ENCODE peak calls at places on chromosomes 12 and 14, in ten cellular contexts. P is foreskin fibroblast, D is fibroblast of pulmonary artery, L is uterus, S is Peyer's patch, K is WTC11, N is NB4, R is HFF-Myc, V is esophagus muscularis mucosa, M is GM12865. E is an unnamed sample.

GRCh38 chr12:88566430-88566829 is 13.8 kb downstream of the KITLG start:
- DNase-seq in P (no peak), S (no peak), L (no peak), R (no peak), V (no peak), N (no peak), K (no peak), M (no peak), D (peak; percentile 55), E (no peak)

GRCh38 chr12:24909667-24910066 is 39.2 kb downstream of the BCAT1 start:
- DNase-seq in M (no peak), D (peak; percentile 87), P (peak; percentile 93), V (no peak), S (peak; percentile 59), L (no peak), R (peak; percentile 76), K (no peak), N (no peak), E (no peak)

GRCh38 chr14:56903304-56904021 is 93.2 kb upstream of the OTX2 start:
- DNase-seq in L (no peak), P (no peak), R (no peak), N (no peak), V (no peak), D (no peak), M (no peak), S (no peak), K (no peak), E (no peak)

GRCh38 chr12:31317471-31318397 is 8.2 kb downstream of the SINHCAF start:
- DNase-seq in V (no peak), K (no peak), M (no peak), N (peak; percentile 32), D (peak; percentile 33), R (no peak), P (no peak), S (no peak), L (no peak), E (no peak)

GRCh38 chr12:121788176-121788818 is 5.2 kb downstream of the RHOF start:
- DNase-seq in D (no peak), L (no peak), M (no peak), S (peak; percentile 71), V (no peak), R (no peak), N (no peak), P (no peak), K (no peak), E (no peak)

GRCh38 chr12:113961921-113962710 is 4.0 kb downstream of the RBM19 start:
- DNase-seq in V (no peak), K (no peak), S (no peak), R (peak; percentile 25), L (no peak), N (peak; percentile 88), M (peak; percentile 76), P (peak; percentile 75), D (peak; percentile 54), E (no peak)

GRCh38 chr14:24224618-24225071 is 7.5 kb downstream of the NEDD8 start:
- DNase-seq in P (peak; percentile 58), S (no peak), D (peak; percentile 97), K (no peak), R (no peak), V (no peak), M (no peak), L (no peak), N (no peak), E (no peak)

GRCh38 chr12:65911321-65911720 is 87.0 kb downstream of the HMGA2 start:
- DNase-seq in P (peak; percentile 80), R (no peak), D (peak; percentile 56), M (no peak), L (no peak), S (peak; percentile 65), K (no peak), N (no peak), V (no peak), E (no peak)

GRCh38 chr12:3321881-3322280 is 169.1 kb upstream of the PRMT8 start:
- DNase-seq in D (no peak), N (no peak), S (no peak), R (no peak), V (no peak), K (no peak), P (no peak), L (no peak), M (no peak), E (no peak)

GRCh38 chr12:14548609-14549008 is 19.1 kb downstream of the PLBD1 start:
- DNase-seq in P (no peak), D (no peak), N (no peak), S (no peak), M (no peak), R (no peak), V (no peak), L (no peak), K (no peak), E (no peak)

DNA sequence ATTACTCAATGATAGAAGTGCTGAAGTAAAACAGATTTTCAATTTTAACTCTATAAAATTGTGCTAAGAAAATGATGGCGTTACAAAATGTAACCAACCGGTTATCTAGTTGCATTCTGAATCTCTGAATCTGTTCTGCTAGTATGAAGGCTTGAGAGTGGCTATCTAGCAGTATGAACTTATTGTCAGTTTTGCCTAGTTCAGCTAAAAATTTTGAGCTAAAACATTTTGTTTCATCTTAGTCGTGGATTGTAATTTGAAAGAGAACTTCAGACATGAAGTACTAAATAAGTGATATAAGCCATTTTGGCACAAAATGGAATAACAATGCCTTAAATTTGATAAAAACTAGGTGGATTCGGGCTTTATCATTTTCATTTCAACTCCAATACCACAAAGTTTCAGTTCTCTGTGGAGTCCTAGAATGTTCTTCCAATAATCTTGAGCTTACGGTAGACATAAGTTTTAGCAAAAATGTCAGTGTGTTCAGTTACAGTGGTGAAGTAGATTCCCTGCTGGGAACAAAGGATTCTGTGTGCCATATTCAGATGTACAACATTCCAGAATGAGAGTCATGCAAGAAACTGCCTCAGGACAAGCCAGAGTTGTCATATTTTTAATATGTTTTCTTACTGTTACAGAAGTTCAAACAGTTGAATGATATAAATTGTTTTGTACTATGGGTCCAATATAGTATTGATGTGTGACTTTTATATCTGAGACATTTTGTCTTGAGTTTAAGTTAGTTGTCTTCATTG is 28.1 kb downstream of the ATP6V1D start:
- DNase-seq in L (no peak), S (no peak), P (peak; percentile 27), N (no peak), K (no peak), D (no peak), M (no peak), V (no peak), R (no peak), E (no peak)
- TF ChIP-seq CTCF in L (no peak), S (no peak), P (no peak), N (no peak), K (no peak), D (no peak), M (no peak), V (no peak), R (no peak), E (no peak)

GRCh38 chr12:76055393-76055792 is 23.8 kb upstream of the PHLDA1 start:
- DNase-seq in M (no peak), D (no peak), S (no peak), V (no peak), K (no peak), N (no peak), R (no peak), P (no peak), L (no peak), E (no peak)
- TF ChIP-seq CTCF in M (no peak), D (no peak), S (no peak), V (no peak), K (no peak), N (no peak), R (no peak), P (peak; percentile 4), L (no peak), E (no peak)

GRCh38 chr14:32426028-32426427 is 96.9 kb downstream of the AKAP6 start:
- DNase-seq in V (no peak), S (no peak), P (no peak), R (no peak), K (no peak), N (no peak), L (no peak), D (no peak), M (no peak), E (no peak)
- TF ChIP-seq CTCF in V (no peak), S (no peak), P (no peak), R (no peak), K (no peak), N (no peak), L (no peak), D (no peak), M (no peak), E (no peak)

DNA sequence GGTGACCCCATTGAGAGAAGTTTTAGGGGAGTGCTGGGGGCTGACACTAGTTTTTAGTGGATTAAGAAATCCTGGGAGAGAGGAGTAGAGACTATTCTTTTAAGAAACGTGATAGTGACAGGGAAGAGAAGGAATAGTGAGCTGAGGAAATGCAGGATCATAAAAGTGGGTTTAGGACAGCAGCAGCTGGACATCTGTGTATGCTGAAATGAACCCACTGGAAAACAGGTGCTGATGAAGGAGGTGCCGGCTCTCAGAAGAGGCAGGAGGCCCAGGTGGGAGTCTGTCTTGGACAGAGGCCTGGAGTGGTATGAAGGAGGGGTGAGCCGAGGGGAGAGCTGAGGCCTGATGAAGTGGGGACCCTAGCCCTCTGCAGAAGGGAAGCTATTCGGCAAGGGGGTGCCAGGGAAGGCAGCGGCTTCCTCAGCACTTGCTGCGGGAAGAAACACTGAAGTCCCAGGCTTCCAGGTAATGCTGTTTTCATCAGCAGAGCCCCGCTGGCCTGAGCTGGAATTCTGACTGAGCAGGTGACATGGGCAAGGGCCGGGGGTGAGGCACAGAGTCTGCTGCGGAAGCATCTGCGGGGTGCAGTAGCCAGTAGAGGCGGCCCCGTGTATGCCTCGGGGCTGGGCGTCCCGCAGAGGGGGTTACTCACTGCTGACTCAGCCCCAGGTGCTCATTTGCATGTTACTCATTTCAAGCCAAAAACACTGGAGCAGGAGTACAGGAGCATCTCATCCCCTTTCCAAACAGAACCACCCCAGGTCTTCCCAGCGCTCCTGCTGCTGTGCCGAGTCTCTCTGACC is 89.7 kb downstream of the TMCC3 start:
- DNase-seq in M (peak; percentile 82), L (no peak), V (no peak), P (peak; percentile 62), K (peak; percentile 81), D (peak; percentile 18), R (no peak), S (peak; percentile 78), N (peak; percentile 53), E (no peak)
- TF ChIP-seq CTCF in M (no peak), L (no peak), V (no peak), P (no peak), K (no peak), D (no peak), R (no peak), S (no peak), N (no peak), E (no peak)

DNA sequence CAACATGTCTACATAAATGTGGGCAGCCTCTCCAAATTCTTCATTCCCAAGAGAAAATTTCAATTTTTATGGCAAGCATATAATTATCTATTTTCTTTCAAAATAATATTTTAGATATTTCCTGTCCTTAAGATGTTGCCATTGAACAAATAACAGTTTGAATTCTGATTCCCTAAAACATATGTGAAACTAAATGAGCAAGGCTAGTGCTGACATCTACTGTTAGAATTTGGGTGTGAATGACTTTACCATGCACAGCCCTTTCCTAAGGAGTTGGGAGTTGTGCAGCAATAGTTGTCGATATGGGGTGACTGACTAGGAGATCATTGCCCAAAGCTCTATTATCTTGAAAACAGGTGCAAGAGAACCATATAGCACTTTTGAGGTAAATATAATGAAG is 108.2 kb upstream of the SLC38A4 start:
- DNase-seq in N (peak; percentile 46), M (peak; percentile 28), V (no peak), L (no peak), R (peak; percentile 66), P (peak; percentile 80), K (no peak), D (peak; percentile 81), S (no peak), E (no peak)
- TF ChIP-seq CTCF in N (peak; percentile 26), M (peak; percentile 38), V (peak; percentile 40), L (peak; percentile 54), R (peak; percentile 57), P (peak; percentile 57), K (no peak), D (peak; percentile 65), S (no peak), E (peak; percentile 13)